ENCODE peak calls at places on chromosomes 2 and 18, in five cellular contexts. J is psoas muscle, A is GM12865, B is HFFc6, R is lung. X is an unnamed sample.

GRCh38 chr2:162711832-162712540 is 126.6 kb downstream of the KCNH7 start:
- DNase-seq in J (no peak), A (no peak), B (no peak), R (no peak), X (no peak)

GRCh38 chr2:27891820-27892105 is 1.2 kb downstream of the BABAM2 start:
- DNase-seq in J (no peak), A (no peak), B (no peak), R (no peak), X (no peak)

GRCh38 chr2:135709992-135710391 is 31.7 kb upstream of the UBXN4 start:
- DNase-seq in J (peak; percentile 70), A (peak; percentile 56), B (peak; percentile 24), R (peak; percentile 58), X (no peak)

GRCh38 chr2:233822781-233823730 is 31.3 kb downstream of the HJURP start:
- DNase-seq in J (no peak), A (no peak), B (no peak), R (no peak), X (peak; percentile 75)

GRCh38 chr2:121790276-121790956 is 35.0 kb downstream of the TSN start:
- DNase-seq in J (no peak), A (no peak), B (peak; percentile 90), R (no peak), X (no peak)

GRCh38 chr2:233119806-233120205 is 59.7 kb downstream of the INPP5D start:
- DNase-seq in J (no peak), A (no peak), B (no peak), R (no peak), X (no peak)

GRCh38 chr18:74153793-74154192 is 5.5 kb downstream of the TIMM21 start:
- DNase-seq in J (no peak), A (no peak), B (no peak), R (no peak), X (no peak)

GRCh38 chr2:201363857-201364560 is 6.9 kb upstream of the FLACC1 start:
- DNase-seq in J (no peak), A (peak; percentile 65), B (peak; percentile 80), R (no peak), X (no peak)

GRCh38 chr2:128607440-128607839 is 288.8 kb upstream of the HS6ST1 start:
- DNase-seq in J (no peak), A (no peak), B (no peak), R (no peak), X (no peak)

GRCh38 chr2:241702155-241702404 is 241 bp downstream of the ING5 start:
- DNase-seq in J (no peak), A (peak; percentile 92), B (no peak), R (no peak), X (peak; percentile 96)

GRCh38 chr2:241701155-241701404 is 759 bp upstream of the ING5 start:
- DNase-seq in J (no peak), A (no peak), B (peak; percentile 81), R (no peak), X (no peak)

GRCh38 chr2:241703128-241703604 is 1.3 kb downstream of the ING5 start:
- DNase-seq in J (no peak), A (no peak), B (no peak), R (no peak), X (no peak)

GRCh38 chr2:241702405-241703127 is 727 bp downstream of the ING5 start:
- DNase-seq in J (peak; percentile 93), A (peak; percentile 94), B (peak; percentile 65), R (peak; percentile 82), X (peak; percentile 85)

DNA sequence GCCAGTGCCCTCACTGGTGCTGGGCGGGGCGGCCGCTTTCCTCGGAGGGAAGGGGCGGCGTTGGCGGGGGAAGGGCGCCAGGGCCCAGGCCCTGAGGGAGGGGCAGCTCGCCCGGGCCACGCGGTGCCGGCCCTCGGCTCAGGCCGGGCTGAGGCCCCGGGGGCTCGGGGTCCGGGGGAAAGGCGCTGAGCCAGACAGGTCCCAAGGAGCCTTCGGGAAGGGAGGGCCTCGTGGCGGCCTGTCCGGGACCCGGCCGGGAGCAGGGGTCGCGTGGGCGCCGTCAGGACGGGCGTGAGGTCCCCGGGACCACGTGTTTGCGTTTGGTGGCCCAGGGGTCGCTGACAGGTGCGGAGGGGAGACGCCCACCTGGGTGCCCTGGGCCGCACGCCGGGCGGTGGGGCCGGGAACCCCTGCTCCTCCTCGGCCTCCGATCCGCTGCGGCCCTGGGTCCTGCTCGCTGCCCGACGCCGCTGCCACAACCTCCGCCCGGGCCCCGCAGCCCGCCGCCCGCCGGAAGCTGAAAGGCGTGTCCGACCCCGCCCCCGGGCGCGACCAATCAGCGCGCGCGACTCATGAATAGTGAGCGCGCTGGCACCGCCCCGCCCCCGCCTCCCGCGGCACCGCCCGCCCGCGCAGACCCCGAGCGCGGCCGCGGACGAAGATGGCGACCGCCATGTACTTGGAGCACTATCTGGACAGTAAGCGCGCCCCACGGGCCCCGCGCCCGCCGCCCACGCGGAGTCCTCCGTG is at the start of gene ING5:
- DNase-seq in J (peak; percentile 99), A (peak; percentile 97), B (peak; percentile 89), R (peak; percentile 96), X (peak; percentile 99)
- TF ChIP-seq CTCF in J (no peak), A (no peak), B (peak; percentile 54), R (no peak), X (no peak)

GRCh38 chr2:73908689-73909652 is 16.2 kb downstream of the ACTG2 start:
- DNase-seq in J (no peak), A (no peak), B (no peak), R (no peak), X (peak; percentile 48)

GRCh38 chr2:73906847-73907505 is 14.2 kb downstream of the ACTG2 start:
- DNase-seq in J (no peak), A (no peak), B (no peak), R (no peak), X (peak; percentile 25)

GRCh38 chr2:73904952-73905351 is 12.1 kb downstream of the ACTG2 start:
- DNase-seq in J (no peak), A (no peak), B (no peak), R (no peak), X (no peak)

GRCh38 chr2:73910873-73911547 is 15.7 kb upstream of the DGUOK start:
- DNase-seq in J (no peak), A (no peak), B (no peak), R (no peak), X (no peak)

DNA sequence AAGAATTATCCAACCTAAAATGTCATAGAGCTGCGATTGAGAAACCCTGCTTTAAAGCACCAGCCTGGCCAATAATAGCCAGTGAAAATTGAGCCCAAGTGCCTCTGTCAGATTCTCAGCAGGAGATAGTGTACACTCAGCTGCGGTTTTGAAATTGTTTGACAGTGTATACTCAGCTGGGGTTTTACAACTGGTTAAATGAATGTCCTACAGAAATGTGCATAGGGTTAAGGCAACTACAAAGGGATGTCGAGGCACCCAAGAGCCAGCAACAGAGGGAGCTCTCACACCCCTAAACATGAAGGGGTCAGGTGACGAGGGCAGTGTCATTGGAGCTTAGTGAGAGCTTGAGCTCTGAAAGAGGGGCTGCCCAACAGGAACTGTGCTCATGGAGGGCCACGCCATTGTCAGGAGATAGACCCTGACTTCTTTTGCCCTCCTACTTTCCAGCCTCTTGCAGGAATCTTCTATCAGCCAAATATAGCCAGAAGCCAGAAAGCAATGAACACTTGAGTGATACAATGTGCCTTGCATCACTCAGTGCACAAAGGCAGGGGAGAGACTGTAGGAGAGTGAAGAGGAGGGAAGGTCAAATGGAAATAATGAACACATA is 15.1 kb downstream of the ACTG2 start:
- DNase-seq in J (no peak), A (peak; percentile 67), B (no peak), R (no peak), X (peak; percentile 57)
- TF ChIP-seq CTCF in J (peak; percentile 19), A (peak; percentile 54), B (peak; percentile 50), R (peak; percentile 33), X (peak; percentile 50)

GRCh38 chr2:62894966-62895631 is 155.5 kb upstream of the OTX1 start:
- DNase-seq in J (no peak), A (no peak), B (no peak), R (no peak), X (no peak)
- TF ChIP-seq CTCF in J (no peak), A (no peak), B (no peak), R (no peak), X (no peak)

GRCh38 chr2:127174977-127175376 is 45.1 kb downstream of the CYP27C1 start:
- DNase-seq in J (peak; percentile 74), A (no peak), B (peak; percentile 18), R (no peak), X (no peak)

GRCh38 chr2:127175406-127175805 is 44.7 kb downstream of the CYP27C1 start:
- DNase-seq in J (peak; percentile 79), A (no peak), B (peak; percentile 36), R (no peak), X (no peak)

GRCh38 chr2:127173073-127173472 is 47.0 kb downstream of the CYP27C1 start:
- DNase-seq in J (no peak), A (no peak), B (peak; percentile 87), R (no peak), X (peak; percentile 64)

GRCh38 chr2:127175821-127176354 is 44.2 kb downstream of the CYP27C1 start:
- DNase-seq in J (no peak), A (no peak), B (peak; percentile 79), R (no peak), X (no peak)

GRCh38 chr2:127174176-127174575 is 45.9 kb downstream of the CYP27C1 start:
- DNase-seq in J (no peak), A (no peak), B (no peak), R (no peak), X (no peak)
- TF ChIP-seq CTCF in J (peak; percentile 44), A (peak; percentile 27), B (peak; percentile 71), R (no peak), X (peak; percentile 63)

DNA sequence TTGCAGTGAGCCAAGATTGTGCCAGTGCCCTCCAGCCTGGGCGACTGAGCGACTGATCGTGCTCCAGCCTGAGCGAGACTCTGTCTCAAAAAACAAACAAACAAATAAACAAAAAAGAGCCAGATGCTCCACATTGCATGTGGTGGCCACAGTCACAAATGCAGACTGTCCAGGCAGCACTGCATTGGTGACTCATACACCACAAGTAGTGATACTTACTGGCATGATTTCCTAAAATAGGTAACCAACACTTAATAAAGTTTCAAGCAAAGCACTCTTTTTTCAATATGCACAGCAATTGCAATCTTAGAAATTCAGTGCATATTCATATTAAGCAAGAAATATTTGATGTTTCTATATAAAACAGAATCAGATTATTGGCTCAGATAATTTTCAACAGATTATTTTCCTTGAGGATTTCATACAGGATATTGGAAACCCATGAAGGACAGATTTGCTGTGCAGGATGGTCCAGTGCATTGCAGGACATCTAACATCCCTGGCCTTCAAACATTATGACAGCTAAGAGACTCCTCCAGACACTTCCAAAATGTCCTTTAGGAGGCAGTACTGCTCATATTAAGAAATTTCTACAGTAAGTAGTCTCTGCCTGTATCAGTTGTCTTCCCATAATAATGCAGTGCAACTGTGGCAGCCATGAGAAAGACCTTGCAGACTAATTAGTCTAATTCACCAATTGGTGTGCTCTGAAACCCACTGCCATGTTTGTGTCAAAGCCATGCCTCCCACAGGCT is 10.5 kb upstream of the SLC1A4 start:
- DNase-seq in J (no peak), A (peak; percentile 40), B (peak; percentile 25), R (no peak), X (no peak)
- TF ChIP-seq CTCF in J (peak; percentile 24), A (peak; percentile 22), B (peak; percentile 51), R (no peak), X (peak; percentile 30)

GRCh38 chr2:157470321-157470720 is 26.4 kb upstream of the CYTIP start:
- DNase-seq in J (no peak), A (peak; percentile 87), B (no peak), R (no peak), X (no peak)
- TF ChIP-seq CTCF in J (no peak), A (no peak), B (no peak), R (no peak), X (no peak)

X was measured in osteocyte.